ENCODE peak calls at places on chromosome 2, in nine cellular contexts. One of them, this sample, is unnamed.

GRCh38 chr2:175151791-175152190 is 16.2 kb downstream of the ATF2 start:
- DNase-seq in transverse colon: no peak
- DNase-seq in AG10803: no peak
- DNase-seq in heart right ventricle: no peak
- DNase-seq in NB4: no peak
- DNase-seq in CD8-positive, alpha-beta T cell: no peak
- DNase-seq in AG09309: no peak
- DNase-seq in HL-60: no peak
- DNase-seq in CD4-positive, alpha-beta memory T cell: no peak
- DNase-seq in this sample: no peak

GRCh38 chr2:177572236-177572671 is 179.7 kb downstream of the AGPS start:
- DNase-seq in AG09309: peak
- DNase-seq in NB4: no peak
- DNase-seq in AG10803: peak
- DNase-seq in CD8-positive, alpha-beta T cell: no peak
- DNase-seq in CD4-positive, alpha-beta memory T cell: no peak
- DNase-seq in HL-60: no peak
- DNase-seq in heart right ventricle: no peak
- DNase-seq in transverse colon: no peak
- DNase-seq in this sample: no peak

GRCh38 chr2:169977510-169977909 is 150.3 kb downstream of the UBR3 start:
- DNase-seq in AG10803: no peak
- DNase-seq in transverse colon: no peak
- DNase-seq in CD4-positive, alpha-beta memory T cell: no peak
- DNase-seq in AG09309: no peak
- DNase-seq in CD8-positive, alpha-beta T cell: no peak
- DNase-seq in heart right ventricle: no peak
- DNase-seq in NB4: no peak
- DNase-seq in HL-60: no peak
- DNase-seq in this sample: no peak

GRCh38 chr2:133360190-133360589 is 208.1 kb downstream of the NCKAP5 start:
- DNase-seq in heart right ventricle: no peak
- DNase-seq in HL-60: no peak
- DNase-seq in transverse colon: no peak
- DNase-seq in CD8-positive, alpha-beta T cell: no peak
- DNase-seq in CD4-positive, alpha-beta memory T cell: no peak
- DNase-seq in NB4: no peak
- DNase-seq in AG09309: no peak
- DNase-seq in AG10803: no peak
- DNase-seq in this sample: no peak

GRCh38 chr2:172931256-172931894 is 144.3 kb upstream of the MAP3K20 start:
- DNase-seq in heart right ventricle: no peak
- DNase-seq in HL-60: no peak
- DNase-seq in NB4: peak
- DNase-seq in CD8-positive, alpha-beta T cell: no peak
- DNase-seq in AG09309: no peak
- DNase-seq in AG10803: no peak
- DNase-seq in transverse colon: no peak
- DNase-seq in CD4-positive, alpha-beta memory T cell: no peak
- DNase-seq in this sample: no peak

GRCh38 chr2:10884530-10885478 is 26.9 kb upstream of the KCNF1 start:
- DNase-seq in CD8-positive, alpha-beta T cell: no peak
- DNase-seq in NB4: no peak
- DNase-seq in HL-60: no peak
- DNase-seq in heart right ventricle: no peak
- DNase-seq in AG10803: no peak
- DNase-seq in transverse colon: no peak
- DNase-seq in CD4-positive, alpha-beta memory T cell: no peak
- DNase-seq in AG09309: no peak
- DNase-seq in this sample: no peak

GRCh38 chr2:132670104-132670960 is at the start of gene LYPD1:
- DNase-seq in AG09309: no peak
- DNase-seq in HL-60: no peak
- DNase-seq in NB4: no peak
- DNase-seq in transverse colon: no peak
- DNase-seq in CD4-positive, alpha-beta memory T cell: no peak
- DNase-seq in heart right ventricle: peak
- DNase-seq in AG10803: no peak
- DNase-seq in CD8-positive, alpha-beta T cell: no peak
- DNase-seq in this sample: no peak

GRCh38 chr2:231666171-231667095 is 41.9 kb upstream of the PTMA start:
- DNase-seq in NB4: peak
- DNase-seq in heart right ventricle: peak
- DNase-seq in AG09309: peak
- DNase-seq in CD8-positive, alpha-beta T cell: no peak
- DNase-seq in AG10803: peak
- DNase-seq in HL-60: peak
- DNase-seq in transverse colon: peak
- DNase-seq in CD4-positive, alpha-beta memory T cell: no peak
- DNase-seq in this sample: peak

GRCh38 chr2:189115126-189115525 is 64.4 kb downstream of the COL5A2 start:
- DNase-seq in heart right ventricle: no peak
- DNase-seq in CD8-positive, alpha-beta T cell: no peak
- DNase-seq in NB4: no peak
- DNase-seq in AG09309: no peak
- DNase-seq in HL-60: no peak
- DNase-seq in transverse colon: no peak
- DNase-seq in AG10803: peak
- DNase-seq in CD4-positive, alpha-beta memory T cell: no peak
- DNase-seq in this sample: no peak

GRCh38 chr2:88561646-88562388 is 65.4 kb downstream of the EIF2AK3 start:
- DNase-seq in AG09309: no peak
- DNase-seq in AG10803: no peak
- DNase-seq in NB4: no peak
- DNase-seq in CD4-positive, alpha-beta memory T cell: no peak
- DNase-seq in CD8-positive, alpha-beta T cell: no peak
- DNase-seq in heart right ventricle: no peak
- DNase-seq in transverse colon: no peak
- DNase-seq in HL-60: no peak
- DNase-seq in this sample: no peak

GRCh38 chr2:136423516-136423996 is 305.6 kb upstream of the CXCR4 start:
- DNase-seq in CD8-positive, alpha-beta T cell: peak
- DNase-seq in CD4-positive, alpha-beta memory T cell: peak
- DNase-seq in transverse colon: peak
- DNase-seq in NB4: peak
- DNase-seq in HL-60: peak
- DNase-seq in heart right ventricle: peak
- DNase-seq in AG10803: peak
- DNase-seq in AG09309: peak
- DNase-seq in this sample: no peak

GRCh38 chr2:3042601-3043585 is 334.7 kb downstream of the EIPR1 start:
- DNase-seq in heart right ventricle: peak
- DNase-seq in CD4-positive, alpha-beta memory T cell: no peak
- DNase-seq in CD8-positive, alpha-beta T cell: no peak
- DNase-seq in AG09309: no peak
- DNase-seq in NB4: no peak
- DNase-seq in transverse colon: peak
- DNase-seq in HL-60: no peak
- DNase-seq in AG10803: no peak
- DNase-seq in this sample: no peak

GRCh38 chr2:47561371-47561770 is 158.4 kb downstream of the MSH2 start:
- DNase-seq in CD4-positive, alpha-beta memory T cell: no peak
- DNase-seq in CD8-positive, alpha-beta T cell: no peak
- DNase-seq in transverse colon: no peak
- DNase-seq in heart right ventricle: no peak
- DNase-seq in AG09309: no peak
- DNase-seq in AG10803: no peak
- DNase-seq in NB4: no peak
- DNase-seq in HL-60: no peak
- DNase-seq in this sample: no peak

GRCh38 chr2:1898461-1899395 is 154.4 kb upstream of the PXDN start:
- DNase-seq in HL-60: no peak
- DNase-seq in NB4: no peak
- DNase-seq in transverse colon: no peak
- DNase-seq in heart right ventricle: no peak
- DNase-seq in AG10803: no peak
- DNase-seq in CD8-positive, alpha-beta T cell: no peak
- DNase-seq in AG09309: no peak
- DNase-seq in CD4-positive, alpha-beta memory T cell: no peak
- DNase-seq in this sample: no peak

DNA sequence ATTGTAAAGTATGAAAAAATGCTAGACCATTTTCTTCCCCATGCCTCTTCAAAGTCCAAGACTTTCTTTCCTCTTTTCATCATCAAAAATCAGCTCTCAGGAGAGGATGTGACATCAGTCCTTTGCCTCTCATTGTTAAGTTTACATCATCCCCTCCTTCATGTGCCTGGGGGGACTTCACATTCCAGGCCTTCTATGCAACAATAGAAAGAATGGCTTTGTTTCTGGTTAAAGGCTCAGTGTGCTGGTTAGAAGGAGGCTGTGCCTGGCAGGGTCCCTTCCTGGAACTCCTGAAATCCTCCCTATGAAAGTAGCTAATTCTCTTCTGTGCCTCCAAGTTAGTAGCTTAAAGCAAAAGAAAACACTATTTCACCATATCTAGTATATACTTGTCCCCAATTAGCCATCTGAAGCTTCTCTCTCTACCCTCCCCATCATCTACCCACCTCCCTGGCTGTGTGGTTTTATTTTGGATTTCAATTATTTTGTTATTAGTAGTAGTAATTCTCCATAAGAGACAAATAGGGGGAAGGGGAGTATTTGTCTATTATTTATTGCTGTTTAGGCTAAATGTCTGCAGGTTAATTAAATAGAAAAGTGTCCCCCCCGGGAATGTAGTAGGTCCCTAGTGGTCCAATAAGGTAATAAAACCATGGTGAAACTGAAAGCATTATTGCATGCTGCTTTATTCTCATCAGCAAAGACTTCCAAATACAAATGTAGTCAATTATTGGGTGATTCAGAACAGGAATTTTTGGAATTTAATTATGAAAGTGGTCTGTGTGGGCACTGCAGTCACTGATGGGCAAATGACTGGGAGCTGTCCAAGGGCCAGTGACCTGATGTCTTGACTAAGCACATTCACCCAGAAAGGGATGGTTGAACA is 69.0 kb downstream of the CPO start:
- DNase-seq in HL-60: no peak
- DNase-seq in heart right ventricle: no peak
- DNase-seq in NB4: no peak
- DNase-seq in CD8-positive, alpha-beta T cell: no peak
- DNase-seq in transverse colon: no peak
- DNase-seq in AG09309: no peak
- DNase-seq in CD4-positive, alpha-beta memory T cell: no peak
- DNase-seq in AG10803: peak
- DNase-seq in this sample: no peak
- H3K4me3 ChIP-seq in HL-60: no peak
- H3K4me3 ChIP-seq in heart right ventricle: no peak
- H3K4me3 ChIP-seq in NB4: no peak
- H3K4me3 ChIP-seq in CD8-positive, alpha-beta T cell: no peak
- H3K4me3 ChIP-seq in transverse colon: no peak
- H3K4me3 ChIP-seq in AG09309: no peak
- H3K4me3 ChIP-seq in CD4-positive, alpha-beta memory T cell: no peak
- H3K4me3 ChIP-seq in AG10803: no peak
- H3K4me3 ChIP-seq in this sample: no peak

GRCh38 chr2:96907405-96908041 is 37.6 kb upstream of the SEMA4C start:
- DNase-seq in transverse colon: peak
- DNase-seq in CD8-positive, alpha-beta T cell: no peak
- DNase-seq in heart right ventricle: peak
- DNase-seq in AG09309: no peak
- DNase-seq in CD4-positive, alpha-beta memory T cell: no peak
- DNase-seq in NB4: no peak
- DNase-seq in AG10803: peak
- DNase-seq in HL-60: no peak
- DNase-seq in this sample: no peak
- H3K4me3 ChIP-seq in transverse colon: no peak
- H3K4me3 ChIP-seq in CD8-positive, alpha-beta T cell: no peak
- H3K4me3 ChIP-seq in heart right ventricle: peak
- H3K4me3 ChIP-seq in AG09309: peak
- H3K4me3 ChIP-seq in CD4-positive, alpha-beta memory T cell: no peak
- H3K4me3 ChIP-seq in NB4: no peak
- H3K4me3 ChIP-seq in AG10803: peak
- H3K4me3 ChIP-seq in HL-60: no peak
- H3K4me3 ChIP-seq in this sample: no peak

GRCh38 chr2:27087823-27088410 is 1.3 kb downstream of the KHK start:
- DNase-seq in CD4-positive, alpha-beta memory T cell: no peak
- DNase-seq in NB4: no peak
- DNase-seq in HL-60: no peak
- DNase-seq in AG09309: no peak
- DNase-seq in heart right ventricle: no peak
- DNase-seq in transverse colon: no peak
- DNase-seq in CD8-positive, alpha-beta T cell: no peak
- DNase-seq in AG10803: no peak
- DNase-seq in this sample: no peak
- H3K4me3 ChIP-seq in CD4-positive, alpha-beta memory T cell: no peak
- H3K4me3 ChIP-seq in NB4: no peak
- H3K4me3 ChIP-seq in HL-60: no peak
- H3K4me3 ChIP-seq in AG09309: no peak
- H3K4me3 ChIP-seq in heart right ventricle: no peak
- H3K4me3 ChIP-seq in transverse colon: no peak
- H3K4me3 ChIP-seq in CD8-positive, alpha-beta T cell: no peak
- H3K4me3 ChIP-seq in AG10803: no peak
- H3K4me3 ChIP-seq in this sample: no peak

DNA sequence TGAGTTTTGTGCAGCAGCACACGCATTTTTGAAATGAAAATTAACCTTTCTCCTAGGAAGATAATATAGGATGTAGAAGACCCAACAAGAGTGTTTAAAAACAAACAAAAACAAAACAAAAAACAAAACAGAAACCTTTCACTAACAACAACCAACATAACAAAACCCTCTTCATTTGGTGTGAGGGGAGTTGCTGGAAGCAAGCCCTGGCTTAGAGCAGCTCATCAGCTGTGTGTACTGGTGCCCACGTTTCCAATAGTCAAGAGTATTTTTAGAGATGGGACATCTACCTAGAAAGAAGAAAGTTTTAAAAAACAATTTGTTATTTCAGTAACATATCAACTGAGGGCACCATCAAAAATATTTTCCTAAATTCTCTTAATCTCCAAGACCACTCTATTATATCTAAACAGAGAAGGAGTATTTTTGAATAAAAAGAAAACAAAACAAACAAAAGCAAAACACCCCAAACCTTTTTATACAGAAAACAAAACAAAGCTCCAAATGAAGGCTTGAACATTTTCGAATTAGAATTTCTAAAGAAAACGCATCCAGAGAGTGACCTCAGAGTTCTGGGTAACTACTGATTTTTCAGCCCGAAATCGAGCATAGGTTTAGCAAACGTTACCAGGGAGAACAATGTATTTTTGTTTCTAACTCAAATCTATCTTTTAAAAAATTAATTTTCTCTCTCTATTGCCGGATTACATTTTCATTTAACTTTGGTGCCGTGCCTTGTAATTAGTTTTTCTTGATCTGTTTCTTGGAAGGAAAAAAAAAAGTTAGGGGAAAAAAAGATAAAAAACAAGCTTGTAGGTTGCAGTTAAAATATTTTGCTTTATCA is 134.6 kb downstream of the INSIG2 start:
- DNase-seq in HL-60: no peak
- DNase-seq in transverse colon: no peak
- DNase-seq in heart right ventricle: no peak
- DNase-seq in CD8-positive, alpha-beta T cell: no peak
- DNase-seq in AG10803: no peak
- DNase-seq in CD4-positive, alpha-beta memory T cell: no peak
- DNase-seq in NB4: no peak
- DNase-seq in AG09309: no peak
- DNase-seq in this sample: no peak
- H3K4me3 ChIP-seq in HL-60: no peak
- H3K4me3 ChIP-seq in transverse colon: no peak
- H3K4me3 ChIP-seq in heart right ventricle: no peak
- H3K4me3 ChIP-seq in CD8-positive, alpha-beta T cell: peak
- H3K4me3 ChIP-seq in AG10803: peak
- H3K4me3 ChIP-seq in CD4-positive, alpha-beta memory T cell: no peak
- H3K4me3 ChIP-seq in NB4: no peak
- H3K4me3 ChIP-seq in AG09309: peak
- H3K4me3 ChIP-seq in this sample: no peak